ENCODE peak calls at places on chromosomes 11 and 22, in six cellular contexts. One of them, this sample, is unnamed.
A peak's percentile ranks its signal among the peaks of the same experiment; 100 is the strongest.

GRCh38 chr11:1163321-1163910 is 5.7 kb downstream of the MUC5AC start:
- DNase-seq in fibroblast of lung: no peak
- DNase-seq in IMR-90: no peak
- DNase-seq in stomach: peak; percentile 22
- DNase-seq in right atrium auricular region: no peak
- DNase-seq in dorsolateral prefrontal cortex: peak; percentile 39
- DNase-seq in this sample: no peak

GRCh38 chr11:10502770-10503169 is 38.2 kb downstream of the RNF141 start:
- DNase-seq in dorsolateral prefrontal cortex: no peak
- DNase-seq in IMR-90: no peak
- DNase-seq in stomach: no peak
- DNase-seq in right atrium auricular region: peak; percentile 56
- DNase-seq in fibroblast of lung: no peak
- DNase-seq in this sample: no peak

GRCh38 chr22:38879961-38880360 is 7.9 kb upstream of the CBX6 start:
- DNase-seq in IMR-90: no peak
- DNase-seq in stomach: no peak
- DNase-seq in dorsolateral prefrontal cortex: no peak
- DNase-seq in right atrium auricular region: no peak
- DNase-seq in fibroblast of lung: no peak
- DNase-seq in this sample: no peak

GRCh38 chr11:94153320-94153719 is 24.7 kb downstream of the PANX1 start:
- DNase-seq in right atrium auricular region: no peak
- DNase-seq in fibroblast of lung: no peak
- DNase-seq in IMR-90: no peak
- DNase-seq in stomach: peak; percentile 54
- DNase-seq in dorsolateral prefrontal cortex: no peak
- DNase-seq in this sample: no peak

GRCh38 chr11:126443120-126443519 is 87.6 kb downstream of the ST3GAL4 start:
- DNase-seq in stomach: no peak
- DNase-seq in fibroblast of lung: no peak
- DNase-seq in IMR-90: no peak
- DNase-seq in right atrium auricular region: no peak
- DNase-seq in dorsolateral prefrontal cortex: no peak
- DNase-seq in this sample: no peak

GRCh38 chr11:110939471-110939870 is 227.2 kb upstream of the ARHGAP20 start:
- DNase-seq in fibroblast of lung: no peak
- DNase-seq in IMR-90: no peak
- DNase-seq in dorsolateral prefrontal cortex: no peak
- DNase-seq in right atrium auricular region: no peak
- DNase-seq in stomach: no peak
- DNase-seq in this sample: no peak

GRCh38 chr11:116687458-116688201 is 85.2 kb downstream of the BUD13 start:
- DNase-seq in right atrium auricular region: peak; percentile 26
- DNase-seq in fibroblast of lung: no peak
- DNase-seq in dorsolateral prefrontal cortex: no peak
- DNase-seq in IMR-90: no peak
- DNase-seq in stomach: no peak
- DNase-seq in this sample: no peak

GRCh38 chr22:50529416-50530279 is at the start of gene TYMP:
- DNase-seq in stomach: peak; percentile 83
- DNase-seq in fibroblast of lung: peak; percentile 52
- DNase-seq in IMR-90: no peak
- DNase-seq in right atrium auricular region: peak; percentile 76
- DNase-seq in dorsolateral prefrontal cortex: no peak
- DNase-seq in this sample: peak; percentile 87

GRCh38 chr11:19788435-19788834 is 75.8 kb downstream of the NAV2 start:
- DNase-seq in IMR-90: no peak
- DNase-seq in fibroblast of lung: no peak
- DNase-seq in right atrium auricular region: no peak
- DNase-seq in stomach: no peak
- DNase-seq in dorsolateral prefrontal cortex: no peak
- DNase-seq in this sample: no peak

GRCh38 chr11:110158317-110159200 is 65.4 kb downstream of the ZC3H12C start:
- DNase-seq in stomach: no peak
- DNase-seq in dorsolateral prefrontal cortex: no peak
- DNase-seq in fibroblast of lung: no peak
- DNase-seq in IMR-90: no peak
- DNase-seq in right atrium auricular region: no peak
- DNase-seq in this sample: no peak

GRCh38 chr22:17705565-17706450 is 67.3 kb downstream of the BCL2L13 start:
- DNase-seq in IMR-90: peak; percentile 6
- DNase-seq in dorsolateral prefrontal cortex: no peak
- DNase-seq in fibroblast of lung: peak; percentile 33
- DNase-seq in right atrium auricular region: no peak
- DNase-seq in stomach: no peak
- DNase-seq in this sample: no peak

GRCh38 chr11:27293500-27294417 is 69.3 kb downstream of the CCDC34 start:
- DNase-seq in IMR-90: peak; percentile 68
- DNase-seq in right atrium auricular region: no peak
- DNase-seq in dorsolateral prefrontal cortex: no peak
- DNase-seq in stomach: no peak
- DNase-seq in fibroblast of lung: peak; percentile 91
- DNase-seq in this sample: no peak

GRCh38 chr11:62880231-62880802 is 379 bp upstream of the SLC3A2 start:
- DNase-seq in fibroblast of lung: peak; percentile 86
- DNase-seq in right atrium auricular region: no peak
- DNase-seq in stomach: no peak
- DNase-seq in IMR-90: peak; percentile 88
- DNase-seq in dorsolateral prefrontal cortex: no peak
- DNase-seq in this sample: peak; percentile 39

GRCh38 chr22:21629262-21630149 is at the start of gene YDJC:
- DNase-seq in fibroblast of lung: peak; percentile 86
- DNase-seq in stomach: peak; percentile 96
- DNase-seq in IMR-90: peak; percentile 88
- DNase-seq in right atrium auricular region: no peak
- DNase-seq in dorsolateral prefrontal cortex: peak; percentile 95
- DNase-seq in this sample: peak; percentile 99

GRCh38 chr11:102591160-102591718 is 33.9 kb downstream of the MMP20 start:
- DNase-seq in fibroblast of lung: no peak
- DNase-seq in dorsolateral prefrontal cortex: no peak
- DNase-seq in right atrium auricular region: no peak
- DNase-seq in stomach: no peak
- DNase-seq in IMR-90: no peak
- DNase-seq in this sample: no peak

GRCh38 chr11:102589047-102589459 is 36.1 kb downstream of the MMP20 start:
- DNase-seq in IMR-90: no peak
- DNase-seq in right atrium auricular region: no peak
- DNase-seq in fibroblast of lung: no peak
- DNase-seq in dorsolateral prefrontal cortex: no peak
- DNase-seq in stomach: no peak
- DNase-seq in this sample: no peak

GRCh38 chr11:102590646-102591045 is 34.5 kb downstream of the MMP20 start:
- DNase-seq in fibroblast of lung: no peak
- DNase-seq in IMR-90: no peak
- DNase-seq in stomach: no peak
- DNase-seq in right atrium auricular region: no peak
- DNase-seq in dorsolateral prefrontal cortex: no peak
- DNase-seq in this sample: no peak

GRCh38 chr11:102596578-102596977 is 28.6 kb downstream of the MMP20 start:
- DNase-seq in right atrium auricular region: no peak
- DNase-seq in stomach: no peak
- DNase-seq in fibroblast of lung: no peak
- DNase-seq in dorsolateral prefrontal cortex: no peak
- DNase-seq in IMR-90: no peak
- DNase-seq in this sample: no peak

DNA sequence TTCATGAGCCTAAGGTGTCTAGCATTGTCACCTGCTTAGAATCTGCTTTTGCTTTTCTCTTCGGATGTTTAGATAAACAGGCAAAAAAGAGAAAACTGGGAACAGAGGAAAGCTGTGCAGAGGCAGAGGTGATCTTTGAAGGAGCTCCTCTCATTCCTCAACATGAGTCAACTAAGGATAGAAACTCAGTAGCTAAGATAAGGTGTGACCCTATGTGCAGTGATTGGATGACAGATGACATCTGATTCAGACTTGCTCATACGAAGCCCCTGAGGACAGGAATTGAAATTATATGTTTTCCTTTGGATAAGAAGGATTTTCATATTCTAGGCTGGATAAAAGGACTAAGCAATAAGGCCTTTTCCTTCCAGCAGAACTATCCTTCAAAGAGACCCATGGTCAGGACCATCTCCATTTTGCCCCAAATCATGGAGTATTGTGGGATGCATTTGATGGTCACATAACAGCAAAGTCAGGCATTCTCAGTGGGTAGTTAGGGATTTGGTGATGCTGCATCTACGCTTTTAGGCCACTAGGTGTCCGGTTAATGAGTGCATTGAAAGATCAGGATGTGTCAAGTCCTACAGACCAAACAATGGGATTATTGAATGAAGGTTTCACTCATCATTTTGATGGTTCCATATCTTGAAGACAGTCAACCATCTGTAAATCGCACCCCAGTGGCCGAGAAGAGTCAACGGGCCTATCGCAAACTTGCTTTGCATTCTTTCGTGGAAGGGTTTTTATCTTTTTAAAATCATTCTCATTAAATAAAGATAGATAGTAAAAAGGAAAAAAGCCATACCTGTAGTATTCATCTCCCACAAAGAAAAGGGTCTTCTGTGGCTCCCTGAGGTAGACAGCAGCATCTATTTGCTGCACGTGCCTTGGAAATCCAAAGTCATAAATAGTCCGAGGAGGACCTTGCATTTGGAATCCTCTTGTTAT is 32.2 kb downstream of the MMP20 start:
- DNase-seq in stomach: no peak
- DNase-seq in dorsolateral prefrontal cortex: no peak
- DNase-seq in fibroblast of lung: peak; percentile 26
- DNase-seq in IMR-90: peak; percentile 20
- DNase-seq in right atrium auricular region: no peak
- DNase-seq in this sample: no peak
- TF ChIP-seq CTCF in stomach: peak; percentile 39
- TF ChIP-seq CTCF in dorsolateral prefrontal cortex: peak; percentile 4
- TF ChIP-seq CTCF in fibroblast of lung: peak; percentile 75
- TF ChIP-seq CTCF in IMR-90: peak; percentile 37
- TF ChIP-seq CTCF in right atrium auricular region: no peak
- TF ChIP-seq CTCF in this sample: peak; percentile 39

DNA sequence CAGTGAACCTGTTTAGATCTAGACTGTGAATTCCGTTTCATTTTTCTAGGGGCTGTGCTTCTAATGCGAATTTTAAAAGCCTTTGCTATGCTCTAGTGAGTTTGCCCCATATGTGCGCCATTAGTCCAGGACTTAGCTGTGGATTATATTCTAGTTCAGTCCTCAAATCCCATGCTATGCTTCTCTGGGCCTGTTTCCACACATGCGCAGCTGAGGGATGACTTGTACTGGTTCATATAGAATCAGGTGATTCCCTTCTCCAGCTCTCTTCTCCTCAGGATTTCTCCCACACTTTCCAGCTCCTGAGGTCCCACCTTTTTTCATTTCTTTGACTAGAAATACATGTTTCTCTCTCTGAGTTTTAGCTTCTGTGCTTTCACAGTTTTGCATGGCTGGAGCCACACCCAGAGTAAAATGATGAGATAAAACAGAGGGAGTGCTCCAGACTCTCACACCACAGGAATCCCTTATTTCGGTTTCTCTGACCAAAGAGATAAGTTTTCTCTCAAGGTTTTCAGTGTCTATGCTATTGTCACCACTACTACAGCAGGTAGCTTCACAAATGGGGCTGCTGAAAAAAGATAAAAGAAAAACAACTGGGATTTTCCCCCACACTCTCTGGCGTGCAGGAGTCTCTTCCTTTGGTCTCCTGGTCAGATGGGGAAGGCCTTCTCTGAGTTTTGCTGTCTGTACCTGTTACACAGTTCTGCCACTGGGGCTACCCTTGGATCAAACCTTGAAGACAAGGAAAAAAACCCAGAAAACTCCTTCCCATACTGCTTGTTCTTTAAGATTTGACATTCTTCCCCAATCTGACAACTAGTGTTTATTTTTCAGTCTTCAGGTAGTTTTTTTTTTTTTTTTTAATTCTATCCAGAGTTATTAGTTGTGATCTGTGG is 96.2 kb upstream of the TEAD1 start:
- DNase-seq in stomach: no peak
- DNase-seq in right atrium auricular region: no peak
- DNase-seq in dorsolateral prefrontal cortex: no peak
- DNase-seq in IMR-90: no peak
- DNase-seq in fibroblast of lung: peak; percentile 36
- DNase-seq in this sample: no peak
- TF ChIP-seq CTCF in stomach: no peak
- TF ChIP-seq CTCF in right atrium auricular region: no peak
- TF ChIP-seq CTCF in dorsolateral prefrontal cortex: no peak
- TF ChIP-seq CTCF in IMR-90: no peak
- TF ChIP-seq CTCF in fibroblast of lung: no peak
- TF ChIP-seq CTCF in this sample: no peak

GRCh38 chr11:122785156-122785605 is 53.1 kb upstream of the CRTAM start:
- DNase-seq in dorsolateral prefrontal cortex: no peak
- DNase-seq in stomach: no peak
- DNase-seq in fibroblast of lung: no peak
- DNase-seq in right atrium auricular region: no peak
- DNase-seq in IMR-90: no peak
- DNase-seq in this sample: no peak
- TF ChIP-seq CTCF in dorsolateral prefrontal cortex: no peak
- TF ChIP-seq CTCF in stomach: no peak
- TF ChIP-seq CTCF in fibroblast of lung: no peak
- TF ChIP-seq CTCF in right atrium auricular region: no peak
- TF ChIP-seq CTCF in IMR-90: no peak
- TF ChIP-seq CTCF in this sample: no peak

GRCh38 chr22:25237503-25237902 is 18.1 kb downstream of the CRYBB2 start:
- DNase-seq in IMR-90: no peak
- DNase-seq in right atrium auricular region: no peak
- DNase-seq in stomach: no peak
- DNase-seq in dorsolateral prefrontal cortex: no peak
- DNase-seq in fibroblast of lung: no peak
- DNase-seq in this sample: no peak
- TF ChIP-seq CTCF in IMR-90: no peak
- TF ChIP-seq CTCF in right atrium auricular region: no peak
- TF ChIP-seq CTCF in stomach: no peak
- TF ChIP-seq CTCF in dorsolateral prefrontal cortex: no peak
- TF ChIP-seq CTCF in fibroblast of lung: no peak
- TF ChIP-seq CTCF in this sample: no peak

GRCh38 chr22:37419916-37420655 is 7.2 kb downstream of the ELFN2 start:
- DNase-seq in stomach: no peak
- DNase-seq in dorsolateral prefrontal cortex: no peak
- DNase-seq in IMR-90: peak; percentile 17
- DNase-seq in fibroblast of lung: peak; percentile 36
- DNase-seq in right atrium auricular region: no peak
- DNase-seq in this sample: peak; percentile 49
- TF ChIP-seq CTCF in stomach: no peak
- TF ChIP-seq CTCF in dorsolateral prefrontal cortex: no peak
- TF ChIP-seq CTCF in IMR-90: no peak
- TF ChIP-seq CTCF in fibroblast of lung: no peak
- TF ChIP-seq CTCF in right atrium auricular region: no peak
- TF ChIP-seq CTCF in this sample: no peak

This sample was measured in Calu3.